ENCODE peak calls at places on chromosomes 11 and 22, in nine cellular contexts. One of them, this sample, is unnamed.

GRCh38 chr22:46969961-46970360 is 207.5 kb downstream of the TBC1D22A start:
- DNase-seq in CD4-positive, alpha-beta memory T cell: no peak
- DNase-seq in SW480: no peak
- DNase-seq in naive thymus-derived CD8-positive, alpha-beta T cell: no peak
- DNase-seq in activated T-helper 1 cell treated with anti-CD3 and anti-CD28 coated beads, Interleukin-12 subunit alpha, Interleukin-12 subunit beta, Interleukin-2, Interleukin-4 antibody, amounts not matched to agents 30 ng/mL and 10 ng/mL and 1 ng/mL, durations not matched to agents 14 hours and 24 hours and 36 hours: no peak
- DNase-seq in adrenal gland: no peak
- DNase-seq in cardiac fibroblast: no peak
- DNase-seq in Karpas-422: no peak
- DNase-seq in cardiac muscle cell: no peak
- DNase-seq in this sample: no peak

GRCh38 chr22:30210235-30210831 is 36.2 kb downstream of the LIF start:
- DNase-seq in CD4-positive, alpha-beta memory T cell: no peak
- DNase-seq in SW480: peak
- DNase-seq in naive thymus-derived CD8-positive, alpha-beta T cell: no peak
- DNase-seq in activated T-helper 1 cell treated with anti-CD3 and anti-CD28 coated beads, Interleukin-12 subunit alpha, Interleukin-12 subunit beta, Interleukin-2, Interleukin-4 antibody, amounts not matched to agents 30 ng/mL and 10 ng/mL and 1 ng/mL, durations not matched to agents 14 hours and 24 hours and 36 hours: no peak
- DNase-seq in adrenal gland: no peak
- DNase-seq in cardiac fibroblast: peak
- DNase-seq in Karpas-422: no peak
- DNase-seq in cardiac muscle cell: peak
- DNase-seq in this sample: peak

GRCh38 chr11:120131941-120132644 is 5.8 kb downstream of the TRIM29 start:
- DNase-seq in CD4-positive, alpha-beta memory T cell: no peak
- DNase-seq in SW480: peak
- DNase-seq in naive thymus-derived CD8-positive, alpha-beta T cell: no peak
- DNase-seq in activated T-helper 1 cell treated with anti-CD3 and anti-CD28 coated beads, Interleukin-12 subunit alpha, Interleukin-12 subunit beta, Interleukin-2, Interleukin-4 antibody, amounts not matched to agents 30 ng/mL and 10 ng/mL and 1 ng/mL, durations not matched to agents 14 hours and 24 hours and 36 hours: no peak
- DNase-seq in adrenal gland: no peak
- DNase-seq in cardiac fibroblast: no peak
- DNase-seq in Karpas-422: no peak
- DNase-seq in cardiac muscle cell: no peak
- DNase-seq in this sample: no peak

GRCh38 chr11:8192896-8193209 is 24.0 kb upstream of the RIC3 start:
- DNase-seq in CD4-positive, alpha-beta memory T cell: no peak
- DNase-seq in SW480: no peak
- DNase-seq in naive thymus-derived CD8-positive, alpha-beta T cell: no peak
- DNase-seq in activated T-helper 1 cell treated with anti-CD3 and anti-CD28 coated beads, Interleukin-12 subunit alpha, Interleukin-12 subunit beta, Interleukin-2, Interleukin-4 antibody, amounts not matched to agents 30 ng/mL and 10 ng/mL and 1 ng/mL, durations not matched to agents 14 hours and 24 hours and 36 hours: no peak
- DNase-seq in adrenal gland: no peak
- DNase-seq in cardiac fibroblast: no peak
- DNase-seq in Karpas-422: no peak
- DNase-seq in cardiac muscle cell: no peak
- DNase-seq in this sample: no peak

GRCh38 chr11:74905326-74905725 is 43.6 kb downstream of the XRRA1 start:
- DNase-seq in CD4-positive, alpha-beta memory T cell: no peak
- DNase-seq in SW480: no peak
- DNase-seq in naive thymus-derived CD8-positive, alpha-beta T cell: no peak
- DNase-seq in activated T-helper 1 cell treated with anti-CD3 and anti-CD28 coated beads, Interleukin-12 subunit alpha, Interleukin-12 subunit beta, Interleukin-2, Interleukin-4 antibody, amounts not matched to agents 30 ng/mL and 10 ng/mL and 1 ng/mL, durations not matched to agents 14 hours and 24 hours and 36 hours: no peak
- DNase-seq in adrenal gland: no peak
- DNase-seq in cardiac fibroblast: no peak
- DNase-seq in Karpas-422: peak
- DNase-seq in cardiac muscle cell: peak
- DNase-seq in this sample: no peak

GRCh38 chr11:83510530-83511449 is 224.6 kb upstream of the CCDC90B start:
- DNase-seq in CD4-positive, alpha-beta memory T cell: no peak
- DNase-seq in SW480: no peak
- DNase-seq in naive thymus-derived CD8-positive, alpha-beta T cell: no peak
- DNase-seq in activated T-helper 1 cell treated with anti-CD3 and anti-CD28 coated beads, Interleukin-12 subunit alpha, Interleukin-12 subunit beta, Interleukin-2, Interleukin-4 antibody, amounts not matched to agents 30 ng/mL and 10 ng/mL and 1 ng/mL, durations not matched to agents 14 hours and 24 hours and 36 hours: no peak
- DNase-seq in adrenal gland: no peak
- DNase-seq in cardiac fibroblast: no peak
- DNase-seq in Karpas-422: no peak
- DNase-seq in cardiac muscle cell: no peak
- DNase-seq in this sample: no peak

GRCh38 chr22:48475661-48476345 is 1351.9 kb downstream of the BRD1 start:
- DNase-seq in CD4-positive, alpha-beta memory T cell: no peak
- DNase-seq in SW480: no peak
- DNase-seq in naive thymus-derived CD8-positive, alpha-beta T cell: no peak
- DNase-seq in activated T-helper 1 cell treated with anti-CD3 and anti-CD28 coated beads, Interleukin-12 subunit alpha, Interleukin-12 subunit beta, Interleukin-2, Interleukin-4 antibody, amounts not matched to agents 30 ng/mL and 10 ng/mL and 1 ng/mL, durations not matched to agents 14 hours and 24 hours and 36 hours: no peak
- DNase-seq in adrenal gland: no peak
- DNase-seq in cardiac fibroblast: no peak
- DNase-seq in Karpas-422: no peak
- DNase-seq in cardiac muscle cell: no peak
- DNase-seq in this sample: no peak

GRCh38 chr11:27600656-27601055 is 94.1 kb upstream of the LIN7C start:
- DNase-seq in CD4-positive, alpha-beta memory T cell: no peak
- DNase-seq in SW480: peak
- DNase-seq in naive thymus-derived CD8-positive, alpha-beta T cell: no peak
- DNase-seq in activated T-helper 1 cell treated with anti-CD3 and anti-CD28 coated beads, Interleukin-12 subunit alpha, Interleukin-12 subunit beta, Interleukin-2, Interleukin-4 antibody, amounts not matched to agents 30 ng/mL and 10 ng/mL and 1 ng/mL, durations not matched to agents 14 hours and 24 hours and 36 hours: no peak
- DNase-seq in adrenal gland: no peak
- DNase-seq in cardiac fibroblast: no peak
- DNase-seq in Karpas-422: no peak
- DNase-seq in cardiac muscle cell: no peak
- DNase-seq in this sample: no peak

GRCh38 chr22:48712558-48712957 is 1115.1 kb downstream of the BRD1 start:
- DNase-seq in CD4-positive, alpha-beta memory T cell: no peak
- DNase-seq in SW480: no peak
- DNase-seq in naive thymus-derived CD8-positive, alpha-beta T cell: no peak
- DNase-seq in activated T-helper 1 cell treated with anti-CD3 and anti-CD28 coated beads, Interleukin-12 subunit alpha, Interleukin-12 subunit beta, Interleukin-2, Interleukin-4 antibody, amounts not matched to agents 30 ng/mL and 10 ng/mL and 1 ng/mL, durations not matched to agents 14 hours and 24 hours and 36 hours: no peak
- DNase-seq in adrenal gland: no peak
- DNase-seq in cardiac fibroblast: no peak
- DNase-seq in Karpas-422: no peak
- DNase-seq in cardiac muscle cell: no peak
- DNase-seq in this sample: no peak

GRCh38 chr22:38204784-38205183 is 3.0 kb downstream of the MAFF start:
- DNase-seq in CD4-positive, alpha-beta memory T cell: no peak
- DNase-seq in SW480: no peak
- DNase-seq in naive thymus-derived CD8-positive, alpha-beta T cell: no peak
- DNase-seq in activated T-helper 1 cell treated with anti-CD3 and anti-CD28 coated beads, Interleukin-12 subunit alpha, Interleukin-12 subunit beta, Interleukin-2, Interleukin-4 antibody, amounts not matched to agents 30 ng/mL and 10 ng/mL and 1 ng/mL, durations not matched to agents 14 hours and 24 hours and 36 hours: no peak
- DNase-seq in adrenal gland: peak
- DNase-seq in cardiac fibroblast: no peak
- DNase-seq in Karpas-422: peak
- DNase-seq in cardiac muscle cell: no peak
- DNase-seq in this sample: no peak

GRCh38 chr11:128492903-128493569 is 94.3 kb downstream of the ETS1 start:
- DNase-seq in CD4-positive, alpha-beta memory T cell: peak
- DNase-seq in SW480: no peak
- DNase-seq in naive thymus-derived CD8-positive, alpha-beta T cell: no peak
- DNase-seq in activated T-helper 1 cell treated with anti-CD3 and anti-CD28 coated beads, Interleukin-12 subunit alpha, Interleukin-12 subunit beta, Interleukin-2, Interleukin-4 antibody, amounts not matched to agents 30 ng/mL and 10 ng/mL and 1 ng/mL, durations not matched to agents 14 hours and 24 hours and 36 hours: peak
- DNase-seq in adrenal gland: no peak
- DNase-seq in cardiac fibroblast: no peak
- DNase-seq in Karpas-422: no peak
- DNase-seq in cardiac muscle cell: no peak
- DNase-seq in this sample: no peak

GRCh38 chr11:78217650-78218541 is 29.2 kb downstream of the USP35 start:
- DNase-seq in CD4-positive, alpha-beta memory T cell: no peak
- DNase-seq in SW480: no peak
- DNase-seq in naive thymus-derived CD8-positive, alpha-beta T cell: no peak
- DNase-seq in activated T-helper 1 cell treated with anti-CD3 and anti-CD28 coated beads, Interleukin-12 subunit alpha, Interleukin-12 subunit beta, Interleukin-2, Interleukin-4 antibody, amounts not matched to agents 30 ng/mL and 10 ng/mL and 1 ng/mL, durations not matched to agents 14 hours and 24 hours and 36 hours: no peak
- DNase-seq in adrenal gland: no peak
- DNase-seq in cardiac fibroblast: no peak
- DNase-seq in Karpas-422: no peak
- DNase-seq in cardiac muscle cell: no peak
- DNase-seq in this sample: no peak

GRCh38 chr11:58958500-58958899 is 19.2 kb downstream of the GLYATL1 start:
- DNase-seq in CD4-positive, alpha-beta memory T cell: peak
- DNase-seq in SW480: no peak
- DNase-seq in naive thymus-derived CD8-positive, alpha-beta T cell: peak
- DNase-seq in activated T-helper 1 cell treated with anti-CD3 and anti-CD28 coated beads, Interleukin-12 subunit alpha, Interleukin-12 subunit beta, Interleukin-2, Interleukin-4 antibody, amounts not matched to agents 30 ng/mL and 10 ng/mL and 1 ng/mL, durations not matched to agents 14 hours and 24 hours and 36 hours: no peak
- DNase-seq in adrenal gland: peak
- DNase-seq in cardiac fibroblast: peak
- DNase-seq in Karpas-422: peak
- DNase-seq in cardiac muscle cell: peak
- DNase-seq in this sample: peak

GRCh38 chr11:78946945-78947914 is 372.6 kb upstream of the NARS2 start:
- DNase-seq in CD4-positive, alpha-beta memory T cell: no peak
- DNase-seq in SW480: no peak
- DNase-seq in naive thymus-derived CD8-positive, alpha-beta T cell: no peak
- DNase-seq in activated T-helper 1 cell treated with anti-CD3 and anti-CD28 coated beads, Interleukin-12 subunit alpha, Interleukin-12 subunit beta, Interleukin-2, Interleukin-4 antibody, amounts not matched to agents 30 ng/mL and 10 ng/mL and 1 ng/mL, durations not matched to agents 14 hours and 24 hours and 36 hours: no peak
- DNase-seq in adrenal gland: no peak
- DNase-seq in cardiac fibroblast: no peak
- DNase-seq in Karpas-422: no peak
- DNase-seq in cardiac muscle cell: no peak
- DNase-seq in this sample: peak

GRCh38 chr11:31412946-31413345 is 43.3 kb downstream of the DNAJC24 start:
- DNase-seq in CD4-positive, alpha-beta memory T cell: no peak
- DNase-seq in SW480: no peak
- DNase-seq in naive thymus-derived CD8-positive, alpha-beta T cell: no peak
- DNase-seq in activated T-helper 1 cell treated with anti-CD3 and anti-CD28 coated beads, Interleukin-12 subunit alpha, Interleukin-12 subunit beta, Interleukin-2, Interleukin-4 antibody, amounts not matched to agents 30 ng/mL and 10 ng/mL and 1 ng/mL, durations not matched to agents 14 hours and 24 hours and 36 hours: no peak
- DNase-seq in adrenal gland: no peak
- DNase-seq in cardiac fibroblast: peak
- DNase-seq in Karpas-422: no peak
- DNase-seq in cardiac muscle cell: peak
- DNase-seq in this sample: no peak

GRCh38 chr11:24679686-24680318 is 182.9 kb downstream of the LUZP2 start:
- DNase-seq in CD4-positive, alpha-beta memory T cell: no peak
- DNase-seq in SW480: no peak
- DNase-seq in naive thymus-derived CD8-positive, alpha-beta T cell: no peak
- DNase-seq in activated T-helper 1 cell treated with anti-CD3 and anti-CD28 coated beads, Interleukin-12 subunit alpha, Interleukin-12 subunit beta, Interleukin-2, Interleukin-4 antibody, amounts not matched to agents 30 ng/mL and 10 ng/mL and 1 ng/mL, durations not matched to agents 14 hours and 24 hours and 36 hours: no peak
- DNase-seq in adrenal gland: no peak
- DNase-seq in cardiac fibroblast: no peak
- DNase-seq in Karpas-422: no peak
- DNase-seq in cardiac muscle cell: no peak
- DNase-seq in this sample: no peak

GRCh38 chr11:73507086-73507485 is 90.8 kb downstream of the FAM168A start:
- DNase-seq in CD4-positive, alpha-beta memory T cell: no peak
- DNase-seq in SW480: no peak
- DNase-seq in naive thymus-derived CD8-positive, alpha-beta T cell: no peak
- DNase-seq in activated T-helper 1 cell treated with anti-CD3 and anti-CD28 coated beads, Interleukin-12 subunit alpha, Interleukin-12 subunit beta, Interleukin-2, Interleukin-4 antibody, amounts not matched to agents 30 ng/mL and 10 ng/mL and 1 ng/mL, durations not matched to agents 14 hours and 24 hours and 36 hours: no peak
- DNase-seq in adrenal gland: no peak
- DNase-seq in cardiac fibroblast: peak
- DNase-seq in Karpas-422: no peak
- DNase-seq in cardiac muscle cell: no peak
- DNase-seq in this sample: no peak

GRCh38 chr11:17244046-17244445 is 32.5 kb upstream of the NUCB2 start:
- DNase-seq in CD4-positive, alpha-beta memory T cell: no peak
- DNase-seq in SW480: no peak
- DNase-seq in naive thymus-derived CD8-positive, alpha-beta T cell: no peak
- DNase-seq in activated T-helper 1 cell treated with anti-CD3 and anti-CD28 coated beads, Interleukin-12 subunit alpha, Interleukin-12 subunit beta, Interleukin-2, Interleukin-4 antibody, amounts not matched to agents 30 ng/mL and 10 ng/mL and 1 ng/mL, durations not matched to agents 14 hours and 24 hours and 36 hours: no peak
- DNase-seq in adrenal gland: no peak
- DNase-seq in cardiac fibroblast: no peak
- DNase-seq in Karpas-422: no peak
- DNase-seq in cardiac muscle cell: no peak
- DNase-seq in this sample: no peak

GRCh38 chr11:24820541-24820940 is 323.7 kb downstream of the LUZP2 start:
- DNase-seq in CD4-positive, alpha-beta memory T cell: no peak
- DNase-seq in SW480: no peak
- DNase-seq in naive thymus-derived CD8-positive, alpha-beta T cell: no peak
- DNase-seq in activated T-helper 1 cell treated with anti-CD3 and anti-CD28 coated beads, Interleukin-12 subunit alpha, Interleukin-12 subunit beta, Interleukin-2, Interleukin-4 antibody, amounts not matched to agents 30 ng/mL and 10 ng/mL and 1 ng/mL, durations not matched to agents 14 hours and 24 hours and 36 hours: no peak
- DNase-seq in adrenal gland: no peak
- DNase-seq in cardiac fibroblast: peak
- DNase-seq in Karpas-422: no peak
- DNase-seq in cardiac muscle cell: peak
- DNase-seq in this sample: no peak

GRCh38 chr11:13169709-13170108 is 107.9 kb upstream of the BMAL1 start:
- DNase-seq in CD4-positive, alpha-beta memory T cell: no peak
- DNase-seq in SW480: peak
- DNase-seq in naive thymus-derived CD8-positive, alpha-beta T cell: no peak
- DNase-seq in activated T-helper 1 cell treated with anti-CD3 and anti-CD28 coated beads, Interleukin-12 subunit alpha, Interleukin-12 subunit beta, Interleukin-2, Interleukin-4 antibody, amounts not matched to agents 30 ng/mL and 10 ng/mL and 1 ng/mL, durations not matched to agents 14 hours and 24 hours and 36 hours: no peak
- DNase-seq in adrenal gland: peak
- DNase-seq in cardiac fibroblast: peak
- DNase-seq in Karpas-422: no peak
- DNase-seq in cardiac muscle cell: peak
- DNase-seq in this sample: no peak

GRCh38 chr11:117071344-117071787 is 26.9 kb downstream of the SIK3 start:
- DNase-seq in CD4-positive, alpha-beta memory T cell: no peak
- DNase-seq in SW480: no peak
- DNase-seq in naive thymus-derived CD8-positive, alpha-beta T cell: no peak
- DNase-seq in activated T-helper 1 cell treated with anti-CD3 and anti-CD28 coated beads, Interleukin-12 subunit alpha, Interleukin-12 subunit beta, Interleukin-2, Interleukin-4 antibody, amounts not matched to agents 30 ng/mL and 10 ng/mL and 1 ng/mL, durations not matched to agents 14 hours and 24 hours and 36 hours: no peak
- DNase-seq in adrenal gland: peak
- DNase-seq in cardiac fibroblast: peak
- DNase-seq in Karpas-422: no peak
- DNase-seq in cardiac muscle cell: peak
- DNase-seq in this sample: peak

GRCh38 chr22:22705328-22706100 is 61.1 kb downstream of the GGTLC2 start:
- DNase-seq in CD4-positive, alpha-beta memory T cell: no peak
- DNase-seq in SW480: no peak
- DNase-seq in naive thymus-derived CD8-positive, alpha-beta T cell: no peak
- DNase-seq in activated T-helper 1 cell treated with anti-CD3 and anti-CD28 coated beads, Interleukin-12 subunit alpha, Interleukin-12 subunit beta, Interleukin-2, Interleukin-4 antibody, amounts not matched to agents 30 ng/mL and 10 ng/mL and 1 ng/mL, durations not matched to agents 14 hours and 24 hours and 36 hours: no peak
- DNase-seq in adrenal gland: no peak
- DNase-seq in cardiac fibroblast: no peak
- DNase-seq in Karpas-422: no peak
- DNase-seq in cardiac muscle cell: no peak
- DNase-seq in this sample: no peak

GRCh38 chr11:15988693-15989231 is 367.6 kb downstream of the SOX6 start:
- DNase-seq in CD4-positive, alpha-beta memory T cell: no peak
- DNase-seq in SW480: no peak
- DNase-seq in naive thymus-derived CD8-positive, alpha-beta T cell: no peak
- DNase-seq in activated T-helper 1 cell treated with anti-CD3 and anti-CD28 coated beads, Interleukin-12 subunit alpha, Interleukin-12 subunit beta, Interleukin-2, Interleukin-4 antibody, amounts not matched to agents 30 ng/mL and 10 ng/mL and 1 ng/mL, durations not matched to agents 14 hours and 24 hours and 36 hours: no peak
- DNase-seq in adrenal gland: no peak
- DNase-seq in cardiac fibroblast: peak
- DNase-seq in Karpas-422: peak
- DNase-seq in cardiac muscle cell: peak
- DNase-seq in this sample: no peak

GRCh38 chr11:47004595-47005033 is 68.1 kb downstream of the CSTPP1 start:
- DNase-seq in CD4-positive, alpha-beta memory T cell: no peak
- DNase-seq in SW480: peak
- DNase-seq in naive thymus-derived CD8-positive, alpha-beta T cell: no peak
- DNase-seq in activated T-helper 1 cell treated with anti-CD3 and anti-CD28 coated beads, Interleukin-12 subunit alpha, Interleukin-12 subunit beta, Interleukin-2, Interleukin-4 antibody, amounts not matched to agents 30 ng/mL and 10 ng/mL and 1 ng/mL, durations not matched to agents 14 hours and 24 hours and 36 hours: no peak
- DNase-seq in adrenal gland: peak
- DNase-seq in cardiac fibroblast: peak
- DNase-seq in Karpas-422: peak
- DNase-seq in cardiac muscle cell: peak
- DNase-seq in this sample: peak

GRCh38 chr22:29313126-29314071 is 2.1 kb downstream of the RASL10A start:
- DNase-seq in CD4-positive, alpha-beta memory T cell: no peak
- DNase-seq in SW480: no peak
- DNase-seq in naive thymus-derived CD8-positive, alpha-beta T cell: no peak
- DNase-seq in activated T-helper 1 cell treated with anti-CD3 and anti-CD28 coated beads, Interleukin-12 subunit alpha, Interleukin-12 subunit beta, Interleukin-2, Interleukin-4 antibody, amounts not matched to agents 30 ng/mL and 10 ng/mL and 1 ng/mL, durations not matched to agents 14 hours and 24 hours and 36 hours: no peak
- DNase-seq in adrenal gland: no peak
- DNase-seq in cardiac fibroblast: peak
- DNase-seq in Karpas-422: no peak
- DNase-seq in cardiac muscle cell: peak
- DNase-seq in this sample: no peak

GRCh38 chr11:85575388-85575787 is 51.8 kb downstream of the DLG2 start:
- DNase-seq in CD4-positive, alpha-beta memory T cell: no peak
- DNase-seq in SW480: no peak
- DNase-seq in naive thymus-derived CD8-positive, alpha-beta T cell: no peak
- DNase-seq in activated T-helper 1 cell treated with anti-CD3 and anti-CD28 coated beads, Interleukin-12 subunit alpha, Interleukin-12 subunit beta, Interleukin-2, Interleukin-4 antibody, amounts not matched to agents 30 ng/mL and 10 ng/mL and 1 ng/mL, durations not matched to agents 14 hours and 24 hours and 36 hours: no peak
- DNase-seq in adrenal gland: no peak
- DNase-seq in cardiac fibroblast: no peak
- DNase-seq in Karpas-422: no peak
- DNase-seq in cardiac muscle cell: no peak
- DNase-seq in this sample: no peak

GRCh38 chr11:8062781-8063257 is 18.2 kb upstream of the TUB start:
- DNase-seq in CD4-positive, alpha-beta memory T cell: no peak
- DNase-seq in SW480: no peak
- DNase-seq in naive thymus-derived CD8-positive, alpha-beta T cell: no peak
- DNase-seq in activated T-helper 1 cell treated with anti-CD3 and anti-CD28 coated beads, Interleukin-12 subunit alpha, Interleukin-12 subunit beta, Interleukin-2, Interleukin-4 antibody, amounts not matched to agents 30 ng/mL and 10 ng/mL and 1 ng/mL, durations not matched to agents 14 hours and 24 hours and 36 hours: no peak
- DNase-seq in adrenal gland: no peak
- DNase-seq in cardiac fibroblast: no peak
- DNase-seq in Karpas-422: no peak
- DNase-seq in cardiac muscle cell: no peak
- DNase-seq in this sample: no peak

GRCh38 chr11:85029964-85030363 is 597.2 kb downstream of the DLG2 start:
- DNase-seq in CD4-positive, alpha-beta memory T cell: no peak
- DNase-seq in SW480: no peak
- DNase-seq in naive thymus-derived CD8-positive, alpha-beta T cell: no peak
- DNase-seq in activated T-helper 1 cell treated with anti-CD3 and anti-CD28 coated beads, Interleukin-12 subunit alpha, Interleukin-12 subunit beta, Interleukin-2, Interleukin-4 antibody, amounts not matched to agents 30 ng/mL and 10 ng/mL and 1 ng/mL, durations not matched to agents 14 hours and 24 hours and 36 hours: no peak
- DNase-seq in adrenal gland: no peak
- DNase-seq in cardiac fibroblast: peak
- DNase-seq in Karpas-422: no peak
- DNase-seq in cardiac muscle cell: no peak
- DNase-seq in this sample: no peak

GRCh38 chr11:119426142-119426541 is 3.2 kb upstream of the THY1 start:
- DNase-seq in CD4-positive, alpha-beta memory T cell: no peak
- DNase-seq in SW480: no peak
- DNase-seq in naive thymus-derived CD8-positive, alpha-beta T cell: no peak
- DNase-seq in activated T-helper 1 cell treated with anti-CD3 and anti-CD28 coated beads, Interleukin-12 subunit alpha, Interleukin-12 subunit beta, Interleukin-2, Interleukin-4 antibody, amounts not matched to agents 30 ng/mL and 10 ng/mL and 1 ng/mL, durations not matched to agents 14 hours and 24 hours and 36 hours: no peak
- DNase-seq in adrenal gland: no peak
- DNase-seq in cardiac fibroblast: no peak
- DNase-seq in Karpas-422: no peak
- DNase-seq in cardiac muscle cell: no peak
- DNase-seq in this sample: no peak

GRCh38 chr11:69948256-69949141 is 129.3 kb upstream of the FGF3 start:
- DNase-seq in CD4-positive, alpha-beta memory T cell: no peak
- DNase-seq in SW480: peak
- DNase-seq in naive thymus-derived CD8-positive, alpha-beta T cell: no peak
- DNase-seq in activated T-helper 1 cell treated with anti-CD3 and anti-CD28 coated beads, Interleukin-12 subunit alpha, Interleukin-12 subunit beta, Interleukin-2, Interleukin-4 antibody, amounts not matched to agents 30 ng/mL and 10 ng/mL and 1 ng/mL, durations not matched to agents 14 hours and 24 hours and 36 hours: no peak
- DNase-seq in adrenal gland: no peak
- DNase-seq in cardiac fibroblast: peak
- DNase-seq in Karpas-422: no peak
- DNase-seq in cardiac muscle cell: no peak
- DNase-seq in this sample: peak

GRCh38 chr11:65558002-65558784 is at the start of gene LTBP3:
- DNase-seq in CD4-positive, alpha-beta memory T cell: peak
- DNase-seq in SW480: peak
- DNase-seq in naive thymus-derived CD8-positive, alpha-beta T cell: peak
- DNase-seq in activated T-helper 1 cell treated with anti-CD3 and anti-CD28 coated beads, Interleukin-12 subunit alpha, Interleukin-12 subunit beta, Interleukin-2, Interleukin-4 antibody, amounts not matched to agents 30 ng/mL and 10 ng/mL and 1 ng/mL, durations not matched to agents 14 hours and 24 hours and 36 hours: no peak
- DNase-seq in adrenal gland: peak
- DNase-seq in cardiac fibroblast: peak
- DNase-seq in Karpas-422: peak
- DNase-seq in cardiac muscle cell: peak
- DNase-seq in this sample: peak

This sample was measured in mucosa of gallbladder.